ENCODE peak calls at places on chromosomes 13 and 19, in six cellular contexts. T is breast epithelium; A is CD4-positive, alpha-beta memory T cell; U is psoas muscle; G is tibial nerve; D is WERI-Rb-1. V is an unnamed sample. For H3K36me3, the result is how much of the 10 kb centered on the place peaks cover.

GRCh38 chr19:4776436-4777205 is 14.9 kb upstream of the FEM1A start:
- DNase-seq in T (no peak), A (no peak), U (peak), G (no peak), D (no peak), V (peak)

GRCh38 chr19:11025006-11025405 is 64.2 kb downstream of the SMARCA4 start:
- DNase-seq in T (no peak), A (no peak), U (no peak), G (no peak), D (no peak), V (no peak)

GRCh38 chr13:26991508-26992181 is 180.0 kb downstream of the USP12 start:
- DNase-seq in T (no peak), A (no peak), U (no peak), G (no peak), D (no peak), V (no peak)

GRCh38 chr13:41456768-41457588 is at the start of gene RGCC:
- DNase-seq in T (no peak), A (peak), U (peak), G (peak), D (peak), V (no peak)

GRCh38 chr19:27794444-27795042 is 1418.4 kb downstream of the UQCRFS1 start:
- DNase-seq in T (no peak), A (no peak), U (no peak), G (no peak), D (no peak), V (peak)

GRCh38 chr13:44244288-44244687 is 129.3 kb upstream of the SERP2 start:
- DNase-seq in T (no peak), A (no peak), U (no peak), G (no peak), D (no peak), V (no peak)

GRCh38 chr19:54317108-54317964 is 4.4 kb upstream of the LILRA5 start:
- DNase-seq in T (no peak), A (no peak), U (no peak), G (no peak), D (no peak), V (no peak)

GRCh38 chr19:29927944-29928669 is 13.9 kb upstream of the URI1 start:
- DNase-seq in T (no peak), A (no peak), U (no peak), G (no peak), D (no peak), V (peak)

GRCh38 chr13:79386125-79386822 is 19.8 kb downstream of the RBM26 start:
- DNase-seq in T (no peak), A (no peak), U (no peak), G (no peak), D (no peak), V (no peak)

GRCh38 chr13:97976551-97977375 is 23.3 kb downstream of the IPO5 start:
- DNase-seq in T (peak), A (peak), U (peak), G (no peak), D (peak), V (peak)

GRCh38 chr13:114049026-114049425 is 75.2 kb upstream of the C13orf46 start:
- DNase-seq in T (no peak), A (peak), U (no peak), G (no peak), D (no peak), V (no peak)

GRCh38 chr13:34805347-34805746 is 136.7 kb upstream of the NBEA start:
- DNase-seq in T (no peak), A (no peak), U (no peak), G (no peak), D (no peak), V (no peak)

GRCh38 chr13:39201075-39201630 is 162.9 kb downstream of the NHLRC3 start:
- DNase-seq in T (no peak), A (no peak), U (no peak), G (no peak), D (no peak), V (no peak)
- H3K4me3 ChIP-seq in T (no peak), A (no peak), U (no peak), G (no peak), D (no peak), V (no peak)

GRCh38 chr13:91323349-91323748 is 24.1 kb upstream of the MIR17HG start:
- DNase-seq in T (no peak), A (peak), U (no peak), G (no peak), D (no peak), V (no peak)

GRCh38 chr13:91314888-91315287 is 32.6 kb upstream of the MIR17HG start:
- DNase-seq in T (no peak), A (no peak), U (no peak), G (no peak), D (no peak), V (no peak)

GRCh38 chr13:91318886-91319285 is 28.6 kb upstream of the MIR17HG start:
- DNase-seq in T (no peak), A (no peak), U (no peak), G (no peak), D (no peak), V (no peak)

DNA sequence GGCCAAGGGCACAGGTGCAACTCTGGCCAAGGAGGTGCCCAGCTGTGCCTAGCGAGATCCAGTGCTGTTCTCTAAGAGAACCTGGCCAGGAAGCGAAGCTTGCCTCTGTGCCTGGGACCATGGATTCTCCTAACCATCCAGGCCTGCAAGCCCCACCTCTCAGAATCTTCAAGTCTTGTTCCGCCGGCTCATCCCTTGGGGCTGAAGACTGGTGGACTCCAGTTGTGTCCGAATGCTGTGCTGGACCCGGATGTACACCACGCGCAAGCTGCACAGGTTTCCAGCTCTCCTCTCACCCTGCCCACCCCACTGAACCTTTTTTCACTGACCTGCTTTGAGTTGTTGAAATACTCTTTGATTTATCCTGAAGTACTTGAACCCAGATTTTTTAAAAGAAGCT is 27.5 kb upstream of the MIR17HG start:
- DNase-seq in T (no peak), A (no peak), U (no peak), G (no peak), D (no peak), V (no peak)
- H3K36me3 ChIP-seq in T (under half), A (under half), U (under half), G (under half), D (under half), V (under half)

GRCh38 chr19:1789282-1790020 is 22.6 kb downstream of the ATP8B3 start:
- DNase-seq in T (no peak), A (no peak), U (no peak), G (no peak), D (no peak), V (no peak)
- H3K27ac ChIP-seq in T (no peak), A (no peak), U (no peak), G (no peak), D (no peak), V (no peak)

DNA sequence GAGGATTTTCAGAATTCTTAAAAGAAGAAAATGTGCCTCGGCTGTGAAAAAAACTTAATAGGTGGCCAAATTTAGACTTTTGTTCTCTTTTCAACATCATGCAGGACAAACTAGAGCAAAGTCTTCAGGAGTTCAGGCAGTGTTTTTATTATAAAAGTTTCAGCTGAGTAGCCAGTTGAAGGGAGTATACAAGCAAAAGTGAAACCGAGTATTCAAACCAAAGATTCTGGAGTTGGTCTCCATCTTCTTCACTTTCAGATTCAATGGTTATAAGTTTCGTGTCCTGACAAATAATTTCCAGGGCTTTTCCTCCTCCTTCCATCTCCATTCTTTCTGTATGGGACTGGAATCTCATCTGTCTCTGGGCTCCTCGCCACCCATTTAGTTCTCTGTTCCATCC is 379.7 kb downstream of the GPC5 start:
- DNase-seq in T (no peak), A (no peak), U (no peak), G (no peak), D (no peak), V (no peak)
- H3K4me3 ChIP-seq in T (no peak), A (no peak), U (no peak), G (no peak), D (no peak), V (no peak)

GRCh38 chr13:108878732-108879131 is 249.3 kb downstream of the MYO16 start:
- DNase-seq in T (no peak), A (no peak), U (no peak), G (no peak), D (no peak), V (no peak)

DNA sequence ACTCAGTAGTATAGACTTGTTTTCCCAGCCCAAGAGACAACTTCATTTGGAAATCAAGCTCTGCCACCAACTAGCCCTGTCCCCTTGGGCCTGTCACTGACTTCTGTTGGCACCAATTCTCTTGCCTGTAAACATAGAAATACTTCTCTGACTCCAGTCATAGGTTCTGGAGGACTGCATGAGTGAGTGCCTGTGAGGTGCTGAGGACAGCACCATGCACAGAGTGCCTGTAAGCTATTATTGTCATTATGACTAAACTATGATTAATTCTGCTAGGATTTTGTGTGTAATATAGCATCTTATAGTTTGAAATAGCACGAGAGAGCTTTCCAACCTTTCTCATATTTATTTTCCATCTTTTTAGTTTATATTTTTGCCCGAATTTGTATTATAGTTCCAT is 247.9 kb downstream of the MYO16 start:
- DNase-seq in T (no peak), A (no peak), U (no peak), G (no peak), D (no peak), V (no peak)
- H3K36me3 ChIP-seq in T (under half), A (under half), U (under half), G (under half), D (under half), V (under half)

DNA sequence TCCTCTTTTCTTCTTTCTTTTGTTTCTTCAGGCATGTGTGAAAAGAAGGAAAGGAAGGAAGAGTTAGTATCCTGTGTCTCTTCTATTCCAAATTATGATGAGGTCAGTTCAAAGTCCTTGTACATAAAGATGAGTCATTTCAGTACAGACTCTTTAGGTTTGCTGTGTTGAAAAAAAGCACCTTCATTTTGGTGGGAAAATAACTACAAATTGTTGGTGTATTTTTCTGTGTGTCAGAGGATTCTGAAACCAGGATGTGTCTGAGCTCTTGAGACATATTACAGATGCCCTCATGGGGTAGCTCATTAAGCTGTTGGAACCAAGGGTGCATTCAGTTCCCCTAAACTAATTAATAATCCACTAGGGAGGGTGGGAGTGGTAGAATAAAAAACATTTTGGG is 5.8 kb upstream of the HSPH1 start:
- DNase-seq in T (no peak), A (no peak), U (no peak), G (no peak), D (no peak), V (no peak)
- H3K27ac ChIP-seq in T (no peak), A (no peak), U (no peak), G (no peak), D (no peak), V (no peak)

GRCh38 chr13:99258210-99258860 is at the start of gene GPR18:
- DNase-seq in T (no peak), A (peak), U (no peak), G (no peak), D (no peak), V (no peak)
- H3K4me3 ChIP-seq in T (no peak), A (peak), U (no peak), G (peak), D (no peak), V (no peak)